ENCODE peak calls at places on chromosome 4, in seven cellular contexts. One of them, this sample, is unnamed.

GRCh38 chr4:155667538-155668511 is 1.2 kb downstream of the GUCY1A1 start:
- DNase-seq in endothelial cell of umbilical vein: peak
- DNase-seq in K562: no peak
- DNase-seq in HCT116: no peak
- DNase-seq in A549: no peak
- DNase-seq in H1: no peak
- DNase-seq in HepG2: no peak
- DNase-seq in this sample: no peak

GRCh38 chr4:74933562-74934015 is 673 bp downstream of the PARM1 start:
- DNase-seq in endothelial cell of umbilical vein: peak
- DNase-seq in K562: no peak
- DNase-seq in HCT116: no peak
- DNase-seq in A549: no peak
- DNase-seq in H1: no peak
- DNase-seq in HepG2: no peak
- DNase-seq in this sample: no peak

GRCh38 chr4:41189076-41189475 is 25.3 kb downstream of the APBB2 start:
- DNase-seq in endothelial cell of umbilical vein: no peak
- DNase-seq in K562: no peak
- DNase-seq in HCT116: no peak
- DNase-seq in A549: no peak
- DNase-seq in H1: no peak
- DNase-seq in HepG2: no peak
- DNase-seq in this sample: no peak

GRCh38 chr4:10461850-10462400 is 4.7 kb upstream of the ZNF518B start:
- DNase-seq in endothelial cell of umbilical vein: no peak
- DNase-seq in K562: no peak
- DNase-seq in HCT116: no peak
- DNase-seq in A549: no peak
- DNase-seq in H1: no peak
- DNase-seq in HepG2: no peak
- DNase-seq in this sample: no peak

GRCh38 chr4:76160355-76160754 is 12.2 kb upstream of the NUP54 start:
- DNase-seq in endothelial cell of umbilical vein: no peak
- DNase-seq in K562: no peak
- DNase-seq in HCT116: no peak
- DNase-seq in A549: no peak
- DNase-seq in H1: no peak
- DNase-seq in HepG2: no peak
- DNase-seq in this sample: no peak

GRCh38 chr4:142534994-142535393 is 311.1 kb downstream of the INPP4B start:
- DNase-seq in endothelial cell of umbilical vein: no peak
- DNase-seq in K562: no peak
- DNase-seq in HCT116: no peak
- DNase-seq in A549: peak
- DNase-seq in H1: no peak
- DNase-seq in HepG2: no peak
- DNase-seq in this sample: no peak

GRCh38 chr4:40976343-40976742 is 226.6 kb downstream of the NSUN7 start:
- DNase-seq in endothelial cell of umbilical vein: peak
- DNase-seq in K562: peak
- DNase-seq in HCT116: peak
- DNase-seq in A549: peak
- DNase-seq in H1: no peak
- DNase-seq in HepG2: peak
- DNase-seq in this sample: peak

GRCh38 chr4:38190717-38191178 is 230.6 kb downstream of the PTTG2 start:
- DNase-seq in endothelial cell of umbilical vein: peak
- DNase-seq in K562: no peak
- DNase-seq in HCT116: no peak
- DNase-seq in A549: no peak
- DNase-seq in H1: no peak
- DNase-seq in HepG2: no peak
- DNase-seq in this sample: no peak

GRCh38 chr4:1462768-1463075 is 56.5 kb upstream of the NKX1-1 start:
- DNase-seq in endothelial cell of umbilical vein: no peak
- DNase-seq in K562: no peak
- DNase-seq in HCT116: no peak
- DNase-seq in A549: no peak
- DNase-seq in H1: no peak
- DNase-seq in HepG2: no peak
- DNase-seq in this sample: no peak

GRCh38 chr4:143390764-143391163 is 54.1 kb downstream of the GAB1 start:
- DNase-seq in endothelial cell of umbilical vein: no peak
- DNase-seq in K562: no peak
- DNase-seq in HCT116: no peak
- DNase-seq in A549: no peak
- DNase-seq in H1: no peak
- DNase-seq in HepG2: peak
- DNase-seq in this sample: no peak

GRCh38 chr4:8051644-8052043 is 107.0 kb downstream of the ABLIM2 start:
- DNase-seq in endothelial cell of umbilical vein: no peak
- DNase-seq in K562: no peak
- DNase-seq in HCT116: no peak
- DNase-seq in A549: no peak
- DNase-seq in H1: no peak
- DNase-seq in HepG2: no peak
- DNase-seq in this sample: no peak

GRCh38 chr4:119039779-119040178 is 95.9 kb upstream of the MYOZ2 start:
- DNase-seq in endothelial cell of umbilical vein: no peak
- DNase-seq in K562: no peak
- DNase-seq in HCT116: peak
- DNase-seq in A549: no peak
- DNase-seq in H1: no peak
- DNase-seq in HepG2: no peak
- DNase-seq in this sample: peak

GRCh38 chr4:7026107-7026506 is 17.1 kb upstream of the TADA2B start:
- DNase-seq in endothelial cell of umbilical vein: no peak
- DNase-seq in K562: no peak
- DNase-seq in HCT116: no peak
- DNase-seq in A549: no peak
- DNase-seq in H1: no peak
- DNase-seq in HepG2: no peak
- DNase-seq in this sample: no peak

GRCh38 chr4:145557720-145558119 is 61.5 kb upstream of the MMAA start:
- DNase-seq in endothelial cell of umbilical vein: peak
- DNase-seq in K562: peak
- DNase-seq in HCT116: peak
- DNase-seq in A549: peak
- DNase-seq in H1: peak
- DNase-seq in HepG2: peak
- DNase-seq in this sample: peak

DNA sequence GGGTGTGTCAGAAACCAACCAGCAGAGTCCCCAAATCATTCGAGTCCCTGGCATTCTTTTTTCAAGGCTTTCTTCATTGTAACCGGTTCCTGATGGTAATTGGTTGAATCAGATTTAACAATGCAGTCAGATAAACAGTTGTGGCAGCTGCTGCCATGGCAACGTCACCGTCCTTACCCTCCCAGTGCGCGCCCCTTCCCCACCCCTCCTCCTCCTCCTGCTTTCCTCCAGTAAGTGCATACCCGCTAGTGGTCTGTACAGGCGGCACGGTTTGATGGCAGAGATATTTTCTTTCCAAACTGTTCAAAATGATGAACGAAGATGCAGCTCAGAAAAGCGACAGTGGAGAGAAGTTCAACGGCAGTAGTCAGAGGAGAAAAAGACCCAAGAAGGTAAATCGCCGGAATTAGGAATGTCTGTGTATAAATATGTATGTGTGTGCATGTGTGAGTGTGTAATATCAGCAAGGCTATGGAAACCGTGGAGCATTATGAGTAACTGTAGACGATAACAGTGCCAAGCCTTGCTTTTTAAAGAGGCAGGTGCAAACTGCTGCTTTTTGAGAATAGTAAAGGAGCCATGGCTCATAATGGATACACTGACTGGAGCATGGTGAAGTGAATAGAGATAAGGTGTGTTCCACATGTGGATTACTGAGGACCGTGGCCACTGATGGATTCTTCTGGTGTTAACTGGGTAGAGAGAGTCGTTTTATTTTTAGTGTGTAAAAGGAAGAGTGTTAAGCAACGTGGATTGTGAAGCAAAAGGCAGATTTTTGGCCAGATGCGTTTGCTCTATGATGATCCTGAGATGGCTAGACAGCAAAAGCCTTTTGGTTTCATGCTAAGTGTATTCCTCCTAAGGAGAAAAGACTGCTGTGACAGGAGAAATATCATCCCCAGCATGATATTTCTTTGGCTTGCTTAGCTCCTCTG is at the start of gene ANK2:
- DNase-seq in endothelial cell of umbilical vein: no peak
- DNase-seq in K562: no peak
- DNase-seq in HCT116: no peak
- DNase-seq in A549: no peak
- DNase-seq in H1: peak
- DNase-seq in HepG2: no peak
- DNase-seq in this sample: no peak
- TF ChIP-seq CTCF in endothelial cell of umbilical vein: no peak
- TF ChIP-seq CTCF in K562: no peak
- TF ChIP-seq CTCF in HCT116: no peak
- TF ChIP-seq CTCF in A549: no peak
- TF ChIP-seq CTCF in H1: no peak
- TF ChIP-seq CTCF in HepG2: no peak
- TF ChIP-seq CTCF in this sample: no peak

GRCh38 chr4:78226279-78226678 is 169.2 kb downstream of the FRAS1 start:
- DNase-seq in endothelial cell of umbilical vein: no peak
- DNase-seq in K562: no peak
- DNase-seq in HCT116: no peak
- DNase-seq in A549: no peak
- DNase-seq in H1: no peak
- DNase-seq in HepG2: no peak
- DNase-seq in this sample: no peak

GRCh38 chr4:78222575-78223186 is 165.6 kb downstream of the FRAS1 start:
- DNase-seq in endothelial cell of umbilical vein: no peak
- DNase-seq in K562: no peak
- DNase-seq in HCT116: no peak
- DNase-seq in A549: no peak
- DNase-seq in H1: no peak
- DNase-seq in HepG2: no peak
- DNase-seq in this sample: no peak

GRCh38 chr4:78225236-78225635 is 168.1 kb downstream of the FRAS1 start:
- DNase-seq in endothelial cell of umbilical vein: no peak
- DNase-seq in K562: no peak
- DNase-seq in HCT116: no peak
- DNase-seq in A549: no peak
- DNase-seq in H1: no peak
- DNase-seq in HepG2: no peak
- DNase-seq in this sample: no peak

DNA sequence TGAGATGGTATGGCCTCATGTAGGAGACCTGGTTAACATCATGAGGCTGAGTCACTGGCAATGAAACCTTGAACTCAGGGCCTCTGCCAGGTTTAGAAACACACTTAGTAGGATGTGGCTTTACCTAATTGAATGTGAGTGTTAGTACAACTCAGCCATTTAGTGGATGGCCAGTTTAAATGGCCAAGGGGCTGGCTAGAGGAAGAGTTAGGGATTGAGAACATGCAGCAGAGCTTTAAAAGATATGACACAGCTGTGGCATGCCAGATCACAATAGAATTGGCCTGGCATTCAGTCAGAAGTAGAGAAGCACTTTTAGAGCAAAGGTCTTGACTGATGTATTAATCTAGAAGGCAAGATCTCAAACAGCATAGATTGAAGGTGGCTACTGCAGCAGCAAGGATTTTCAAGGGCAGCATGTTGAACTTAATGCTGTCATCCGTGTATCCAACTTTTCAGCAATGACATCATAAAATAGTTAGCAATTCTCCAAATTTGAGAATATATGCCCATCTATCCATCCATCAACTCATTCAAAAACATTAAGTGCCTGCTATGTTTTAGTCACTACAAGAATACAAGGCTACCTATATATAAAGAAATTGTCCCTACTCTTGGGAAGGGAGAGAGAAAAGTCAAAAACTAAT is 170.4 kb downstream of the FRAS1 start:
- DNase-seq in endothelial cell of umbilical vein: no peak
- DNase-seq in K562: no peak
- DNase-seq in HCT116: no peak
- DNase-seq in A549: no peak
- DNase-seq in H1: no peak
- DNase-seq in HepG2: no peak
- DNase-seq in this sample: no peak
- TF ChIP-seq MAX in endothelial cell of umbilical vein: no peak
- TF ChIP-seq MAX in K562: no peak
- TF ChIP-seq MAX in HCT116: no peak
- TF ChIP-seq MAX in A549: no peak
- TF ChIP-seq MAX in H1: no peak
- TF ChIP-seq MAX in HepG2: no peak
- TF ChIP-seq MAX in this sample: no peak

GRCh38 chr4:3075652-3075981 is 1.1 kb downstream of the HTT start:
- DNase-seq in endothelial cell of umbilical vein: no peak
- DNase-seq in K562: no peak
- DNase-seq in HCT116: no peak
- DNase-seq in A549: no peak
- DNase-seq in H1: no peak
- DNase-seq in HepG2: no peak
- DNase-seq in this sample: no peak

GRCh38 chr4:3073158-3074077 is 920 bp downstream of the HTT-AS start:
- DNase-seq in endothelial cell of umbilical vein: no peak
- DNase-seq in K562: no peak
- DNase-seq in HCT116: no peak
- DNase-seq in A549: no peak
- DNase-seq in H1: no peak
- DNase-seq in HepG2: peak
- DNase-seq in this sample: peak

GRCh38 chr4:3071811-3072210 is 2.5 kb downstream of the HTT-AS start:
- DNase-seq in endothelial cell of umbilical vein: no peak
- DNase-seq in K562: no peak
- DNase-seq in HCT116: no peak
- DNase-seq in A549: no peak
- DNase-seq in H1: no peak
- DNase-seq in HepG2: no peak
- DNase-seq in this sample: no peak

GRCh38 chr4:3074846-3075651 is 568 bp downstream of the HTT start:
- DNase-seq in endothelial cell of umbilical vein: peak
- DNase-seq in K562: peak
- DNase-seq in HCT116: peak
- DNase-seq in A549: peak
- DNase-seq in H1: peak
- DNase-seq in HepG2: peak
- DNase-seq in this sample: peak

GRCh38 chr4:3074078-3074845 is at the start of the genes HTT and HTT-AS:
- DNase-seq in endothelial cell of umbilical vein: peak
- DNase-seq in K562: peak
- DNase-seq in HCT116: peak
- DNase-seq in A549: peak
- DNase-seq in H1: peak
- DNase-seq in HepG2: peak
- DNase-seq in this sample: peak
- TF ChIP-seq POLR2A in endothelial cell of umbilical vein: peak
- TF ChIP-seq POLR2A in K562: peak
- TF ChIP-seq POLR2A in HCT116: peak
- TF ChIP-seq POLR2A in A549: peak
- TF ChIP-seq POLR2A in H1: peak
- TF ChIP-seq POLR2A in HepG2: no peak
- TF ChIP-seq POLR2A in this sample: peak

DNA sequence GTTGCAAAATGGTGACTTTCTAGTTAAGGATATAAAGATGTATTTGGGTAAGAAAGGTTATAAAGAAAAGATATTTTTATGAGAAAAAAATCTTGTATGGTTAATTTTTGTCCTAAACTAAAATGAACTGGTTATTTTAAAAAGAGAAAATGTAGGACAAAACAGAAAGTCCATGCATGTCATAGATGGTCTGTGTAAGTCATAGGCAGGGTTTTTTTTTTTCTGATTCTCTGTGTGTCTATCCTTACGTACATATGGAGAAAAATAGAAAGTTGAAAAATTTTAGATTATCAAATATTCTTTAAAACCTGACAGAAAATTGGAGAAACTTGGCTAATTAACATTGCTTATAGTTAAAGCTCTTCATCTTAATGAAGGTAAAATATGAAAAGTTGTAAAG is 493.4 kb downstream of the IQCM start:
- DNase-seq in endothelial cell of umbilical vein: no peak
- DNase-seq in K562: no peak
- DNase-seq in HCT116: no peak
- DNase-seq in A549: no peak
- DNase-seq in H1: no peak
- DNase-seq in HepG2: no peak
- DNase-seq in this sample: no peak
- TF ChIP-seq CTCF in endothelial cell of umbilical vein: no peak
- TF ChIP-seq CTCF in K562: no peak
- TF ChIP-seq CTCF in HCT116: no peak
- TF ChIP-seq CTCF in A549: no peak
- TF ChIP-seq CTCF in H1: no peak
- TF ChIP-seq CTCF in HepG2: no peak
- TF ChIP-seq CTCF in this sample: no peak